ENCODE peak calls at places on chromosome 2, in four cellular contexts. X, U, R and M are unnamed samples.

GRCh38 chr2:239355724-239356123 is 45.1 kb downstream of the HDAC4 start:
- DNase-seq in X (no peak), U (no peak), R (no peak), M (no peak)

GRCh38 chr2:237459741-237460174 is 27.3 kb upstream of the MLPH start:
- DNase-seq in X (no peak), U (no peak), R (no peak), M (no peak)

GRCh38 chr2:239534581-239535412 is 134.0 kb upstream of the HDAC4 start:
- DNase-seq in X (no peak), U (no peak), R (no peak), M (no peak)

GRCh38 chr2:225334524-225334923 is 65.0 kb upstream of the NYAP2 start:
- DNase-seq in X (no peak), U (no peak), R (no peak), M (no peak)

GRCh38 chr2:23381084-23381483 is 3.9 kb upstream of the KLHL29 start:
- DNase-seq in X (peak; percentile 18), U (no peak), R (no peak), M (peak; percentile 44)

GRCh38 chr2:154914606-154915005 is 216.1 kb downstream of the KCNJ3 start:
- DNase-seq in X (no peak), U (no peak), R (no peak), M (no peak)

GRCh38 chr2:54380627-54381026 is 75.5 kb upstream of the SPTBN1 start:
- DNase-seq in X (no peak), U (no peak), R (no peak), M (no peak)

GRCh38 chr2:101361519-101361918 is 25.8 kb downstream of the CREG2 start:
- DNase-seq in X (no peak), U (no peak), R (no peak), M (no peak)

GRCh38 chr2:124542932-124543640 is 518.0 kb downstream of the CNTNAP5 start:
- DNase-seq in X (no peak), U (no peak), R (no peak), M (no peak)

GRCh38 chr2:190714958-190715357 is 66.1 kb downstream of the NAB1 start:
- DNase-seq in X (no peak), U (no peak), R (no peak), M (no peak)

GRCh38 chr2:88114821-88115220 is 13.0 kb downstream of the FABP1 start:
- DNase-seq in X (no peak), U (no peak), R (no peak), M (no peak)

GRCh38 chr2:195533771-195534642 is 123.0 kb upstream of the SLC39A10 start:
- DNase-seq in X (no peak), U (no peak), R (no peak), M (no peak)

GRCh38 chr2:19201911-19202310 is 156.5 kb downstream of the OSR1 start:
- DNase-seq in X (no peak), U (no peak), R (no peak), M (no peak)

GRCh38 chr2:122471779-122472178 is 716.3 kb downstream of the TSN start:
- DNase-seq in X (no peak), U (no peak), R (no peak), M (no peak)

GRCh38 chr2:156110890-156111289 is 221.6 kb downstream of the NR4A2 start:
- DNase-seq in X (peak; percentile 24), U (no peak), R (no peak), M (no peak)

GRCh38 chr2:189318761-189319160 is 122.5 kb upstream of the WDR75 start:
- DNase-seq in X (no peak), U (no peak), R (no peak), M (no peak)

GRCh38 chr2:27353762-27354596 is 2.6 kb downstream of the GTF3C2 start:
- DNase-seq in X (peak; percentile 88), U (no peak), R (no peak), M (no peak)

GRCh38 chr2:119366161-119366648 is 429 bp downstream of the C2orf76 start:
- DNase-seq in X (peak; percentile 70), U (no peak), R (no peak), M (no peak)

GRCh38 chr2:238285653-238286082 is 2.7 kb downstream of the PER2 start:
- DNase-seq in X (peak; percentile 99), U (no peak), R (no peak), M (no peak)

GRCh38 chr2:128748336-128748735 is 429.7 kb upstream of the HS6ST1 start:
- DNase-seq in X (no peak), U (no peak), R (no peak), M (no peak)

GRCh38 chr2:128751751-128752150 is 433.1 kb upstream of the HS6ST1 start:
- DNase-seq in X (no peak), U (no peak), R (no peak), M (no peak)

GRCh38 chr2:128752691-128753263 is 434.1 kb upstream of the HS6ST1 start:
- DNase-seq in X (no peak), U (no peak), R (no peak), M (no peak)

GRCh38 chr2:128749206-128749605 is 430.5 kb upstream of the HS6ST1 start:
- DNase-seq in X (no peak), U (no peak), R (no peak), M (no peak)

DNA sequence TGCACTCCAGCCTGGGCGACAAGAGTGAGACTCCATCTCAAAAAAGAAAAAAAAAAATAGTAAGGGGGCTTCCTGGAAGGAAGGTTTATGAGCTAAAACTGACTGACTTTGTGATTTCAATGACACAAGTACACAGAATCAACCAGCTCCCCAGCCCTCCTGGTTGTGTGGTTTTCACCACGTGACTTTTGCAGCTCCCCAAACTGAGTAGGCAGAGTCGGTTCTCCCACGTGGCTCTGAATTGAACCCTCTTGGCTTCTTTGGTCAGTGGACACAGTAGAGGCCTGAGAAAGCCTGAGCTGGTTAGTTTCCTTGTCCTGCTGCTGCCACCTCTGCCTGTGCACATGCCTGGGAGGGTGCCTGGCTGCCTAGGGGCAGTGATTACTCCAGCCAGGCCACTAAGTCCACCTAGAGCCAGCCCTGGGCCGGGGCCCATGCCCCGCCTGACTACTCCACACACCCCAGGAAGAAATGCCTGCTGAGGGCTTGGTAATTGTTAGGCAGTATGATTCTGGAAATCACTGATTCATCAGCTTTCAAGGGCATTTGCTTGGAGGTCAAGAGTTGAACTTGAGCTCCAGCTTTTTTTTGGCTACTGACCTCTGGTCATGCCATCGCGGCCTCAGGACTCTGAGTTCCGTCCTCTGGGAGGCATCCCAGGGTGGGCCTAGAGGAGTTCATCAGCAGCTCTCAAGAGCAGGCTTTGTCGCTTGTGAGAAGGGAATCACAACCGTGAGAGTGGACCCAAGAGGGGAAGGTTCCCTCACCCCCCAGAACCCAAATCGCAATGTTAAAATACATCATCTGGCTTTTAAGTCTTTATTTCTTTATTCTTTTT is 431.9 kb upstream of the HS6ST1 start:
- DNase-seq in X (no peak), U (no peak), R (no peak), M (no peak)
- H2AFZ ChIP-seq in X (no peak overlapping the region), U (peak overlapping the region; percentile 8), R (no peak overlapping the region), M (no peak overlapping the region)

GRCh38 chr2:127413200-127413599 is 5.0 kb upstream of the PROC start:
- DNase-seq in X (no peak), U (no peak), R (no peak), M (no peak)
- TF ChIP-seq ATF2 in X (no peak), U (no peak), R (no peak), M (no peak)

DNA sequence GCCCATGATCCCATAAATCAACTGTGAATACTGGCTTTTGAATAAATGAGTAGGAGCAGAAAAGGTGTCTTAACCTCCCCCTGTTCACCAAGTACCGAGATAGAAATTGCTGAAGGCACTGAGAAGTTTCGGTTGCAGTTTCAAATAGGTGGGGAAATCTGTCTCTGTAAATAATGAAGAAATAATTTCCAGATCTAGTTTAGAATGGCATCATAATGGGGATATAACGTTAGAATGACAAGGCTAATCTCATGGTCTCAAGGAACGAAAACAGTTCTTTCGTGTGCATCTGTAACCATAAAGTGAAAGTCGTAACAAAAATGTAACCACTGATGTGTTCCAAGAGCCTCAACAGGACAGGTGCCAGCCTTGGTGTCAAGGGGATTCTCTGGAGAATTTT is 49.9 kb upstream of the TMEM18 start:
- DNase-seq in X (no peak), U (no peak), R (no peak), M (peak; percentile 61)
- TF ChIP-seq MAX in X (no peak), U (no peak), R (no peak), M (no peak)

DNA sequence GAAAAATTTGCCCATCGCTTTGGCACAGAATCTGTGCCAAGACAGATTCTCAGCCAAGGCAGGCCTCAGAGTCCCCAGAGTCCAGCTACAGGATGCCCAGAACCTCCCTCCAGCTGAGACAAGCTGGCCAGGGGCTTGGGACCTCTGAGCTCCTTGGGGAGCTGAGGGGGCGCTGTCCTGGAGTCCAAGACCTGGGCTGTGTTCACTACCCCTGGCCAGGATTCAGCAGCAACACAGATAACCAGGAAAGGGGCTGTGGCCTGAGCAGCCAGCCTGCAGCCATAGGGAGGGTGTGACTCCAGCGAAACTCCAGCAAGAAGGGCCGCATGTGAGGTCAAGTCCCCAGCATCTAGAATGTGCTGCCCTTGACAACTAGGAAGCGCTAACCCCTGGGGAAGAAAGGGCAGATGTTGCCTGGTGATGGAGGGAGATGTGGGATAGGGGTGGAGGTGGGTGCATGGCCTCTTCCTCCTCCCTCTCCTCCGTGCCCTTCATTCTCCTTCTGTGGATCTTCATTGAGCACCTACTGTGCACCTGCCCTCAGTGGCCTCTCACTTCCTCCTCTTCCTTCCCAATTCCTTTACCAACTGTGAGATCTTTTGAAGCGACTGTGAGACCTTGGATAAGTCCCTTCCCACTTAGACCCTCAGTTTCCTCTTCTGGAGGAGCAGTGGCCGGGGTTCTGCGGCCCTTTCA is 7.7 kb upstream of the ARID5A start:
- DNase-seq in X (no peak), U (no peak), R (peak; percentile 25), M (no peak)
- H2AFZ ChIP-seq in X (no peak overlapping the region), U (no peak overlapping the region), R (no peak overlapping the region), M (no peak overlapping the region)

DNA sequence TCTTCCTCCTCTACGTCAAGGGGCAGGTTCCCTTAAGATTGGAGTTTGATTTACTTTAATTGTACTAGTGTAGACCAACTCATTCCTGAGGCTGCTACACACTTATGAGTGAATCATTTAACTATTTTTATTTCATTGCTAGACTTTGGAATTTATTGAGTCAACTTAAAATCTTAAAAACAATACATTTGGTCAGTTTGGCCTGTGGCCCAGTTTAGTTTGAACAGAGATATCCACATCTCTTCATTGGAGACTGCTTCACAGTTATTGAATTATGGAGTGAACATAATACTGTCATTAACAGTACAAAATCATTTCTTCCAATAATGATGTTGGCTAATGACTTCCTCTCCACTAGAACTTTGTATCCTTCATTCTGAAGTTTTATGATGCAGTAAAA is 34.5 kb upstream of the STPG4 start:
- DNase-seq in X (no peak), U (no peak), R (no peak), M (no peak)
- TF ChIP-seq ATF2 in X (no peak), U (no peak), R (no peak), M (no peak)

GRCh38 chr2:126325202-126325601 is 330.8 kb upstream of the GYPC start:
- DNase-seq in X (no peak), U (no peak), R (no peak), M (no peak)

DNA sequence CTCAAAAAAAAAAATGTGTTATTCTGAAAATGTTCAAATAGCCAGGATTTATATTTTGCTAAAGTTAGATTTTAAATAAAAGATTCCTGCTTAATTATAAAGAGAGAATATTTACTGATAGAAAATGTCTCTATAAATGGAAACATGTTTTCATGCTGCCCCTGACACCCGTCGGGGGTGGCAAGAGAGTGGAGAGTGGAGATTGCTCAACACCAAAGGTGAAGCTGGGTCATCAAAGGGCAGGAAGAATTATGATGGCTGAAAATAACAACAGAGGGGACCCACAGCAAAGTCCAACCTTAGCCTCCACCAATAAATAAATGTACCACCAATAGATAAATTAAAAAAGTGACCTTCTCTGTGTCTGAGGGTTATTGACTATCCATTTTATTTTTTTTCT is 326.8 kb upstream of the GYPC start:
- DNase-seq in X (no peak), U (no peak), R (no peak), M (no peak)
- TF ChIP-seq MAX in X (no peak), U (no peak), R (no peak), M (no peak)

GRCh38 chr2:172889287-172889686 is 153.6 kb downstream of the RAPGEF4 start:
- DNase-seq in X (no peak), U (no peak), R (no peak), M (no peak)
- H2AFZ ChIP-seq in X (no peak overlapping the region), U (no peak overlapping the region), R (no peak overlapping the region), M (no peak overlapping the region)